ENCODE peak calls at places on chromosomes 6 and 20, in eight cellular contexts. L is fibroblast of mammary gland; Q is glutamatergic neuron; I is activated naive CD8-positive, alpha-beta T cell treated with anti-CD3 and anti-CD28 coated beads, Interleukin-2, amount 50 U/mL, for 16 hours; Y is breast epithelium; N is neural crest cell; A is activated gamma-delta T cell treated with anti-CD3 and anti-CD28 coated beads, Interleukin-2, amount 50 U/mL, for 16 hours; P is CD8-positive, alpha-beta T cell. M is an unnamed sample.

GRCh38 chr6:17907467-17908229 is 79.8 kb downstream of the KIF13A start:
- DNase-seq in L (peak), Q (no peak), I (no peak), Y (peak), N (no peak), A (no peak), P (no peak), M (no peak)

GRCh38 chr6:87484491-87484890 is 11.7 kb downstream of the SLC35A1 start:
- DNase-seq in L (no peak), Q (no peak), I (no peak), Y (no peak), N (no peak), A (no peak), P (no peak), M (no peak)

GRCh38 chr6:35687658-35688604 is 784 bp downstream of the FKBP5 start:
- DNase-seq in L (peak), Q (peak), I (no peak), Y (peak), N (peak), A (peak), P (peak), M (peak)

GRCh38 chr20:3430376-3431069 is 23.1 kb upstream of the DNAAF9 start:
- DNase-seq in L (no peak), Q (no peak), I (no peak), Y (no peak), N (no peak), A (no peak), P (no peak), M (no peak)

GRCh38 chr20:57698191-57698866 is 11.5 kb downstream of the PMEPA1 start:
- DNase-seq in L (peak), Q (no peak), I (peak), Y (peak), N (no peak), A (peak), P (peak), M (no peak)

GRCh38 chr6:27295301-27296079 is 16.6 kb downstream of the POM121L2 start:
- DNase-seq in L (peak), Q (no peak), I (no peak), Y (no peak), N (peak), A (no peak), P (no peak), M (no peak)

GRCh38 chr6:53898026-53898795 is 103.4 kb downstream of the LRRC1 start:
- DNase-seq in L (peak), Q (no peak), I (no peak), Y (no peak), N (no peak), A (no peak), P (no peak), M (no peak)

GRCh38 chr6:137870744-137871247 is 3.7 kb downstream of the TNFAIP3 start:
- DNase-seq in L (no peak), Q (no peak), I (no peak), Y (no peak), N (no peak), A (no peak), P (no peak), M (no peak)

GRCh38 chr6:136051140-136051775 is 198.9 kb downstream of the MTFR2 start:
- DNase-seq in L (no peak), Q (no peak), I (no peak), Y (no peak), N (no peak), A (no peak), P (no peak), M (no peak)

GRCh38 chr6:6057442-6058053 is 50.8 kb upstream of the NRN1 start:
- DNase-seq in L (peak), Q (no peak), I (no peak), Y (no peak), N (no peak), A (no peak), P (no peak), M (peak)

GRCh38 chr6:167760979-167761793 is 65.5 kb upstream of the AFDN start:
- DNase-seq in L (peak), Q (no peak), I (no peak), Y (peak), N (peak), A (no peak), P (no peak), M (no peak)

GRCh38 chr6:69863766-69864165 is 2.6 kb upstream of the COL19A1 start:
- DNase-seq in L (no peak), Q (no peak), I (no peak), Y (no peak), N (no peak), A (no peak), P (no peak), M (no peak)

GRCh38 chr20:57941121-57941522 is 231.3 kb upstream of the PMEPA1 start:
- DNase-seq in L (no peak), Q (no peak), I (no peak), Y (no peak), N (no peak), A (no peak), P (no peak), M (no peak)

GRCh38 chr20:22160254-22160653 is 424.1 kb downstream of the FOXA2 start:
- DNase-seq in L (no peak), Q (no peak), I (no peak), Y (no peak), N (no peak), A (no peak), P (no peak), M (no peak)

GRCh38 chr6:167710521-167710920 is 116.2 kb upstream of the AFDN start:
- DNase-seq in L (no peak), Q (no peak), I (no peak), Y (no peak), N (no peak), A (no peak), P (no peak), M (no peak)

GRCh38 chr20:62839816-62840215 is 21.8 kb downstream of the TCFL5 start:
- DNase-seq in L (no peak), Q (no peak), I (no peak), Y (no peak), N (no peak), A (no peak), P (no peak), M (no peak)

GRCh38 chr6:10749734-10750133 is 2.1 kb downstream of the TMEM14B start:
- DNase-seq in L (no peak), Q (no peak), I (no peak), Y (no peak), N (no peak), A (no peak), P (no peak), M (no peak)

GRCh38 chr6:154791561-154792317 is 58.5 kb downstream of the SCAF8 start:
- DNase-seq in L (peak), Q (no peak), I (no peak), Y (no peak), N (no peak), A (no peak), P (no peak), M (no peak)

M was measured in retina.